ENCODE peak calls at places on chromosomes 5 and 9, in six cellular contexts. K, M, P, N, G and S are unnamed samples.

GRCh38 chr9:127884427-127884911 is 7.0 kb upstream of the AK1 start:
- DNase-seq in K (peak; percentile 84), M (no peak), P (peak; percentile 84), N (no peak), G (no peak), S (no peak)

GRCh38 chr9:38057416-38058195 is 11.4 kb downstream of the SHB start:
- DNase-seq in K (no peak), M (no peak), P (no peak), N (no peak), G (no peak), S (no peak)

GRCh38 chr5:40033411-40033810 is 608.6 kb upstream of the DAB2 start:
- DNase-seq in K (no peak), M (peak; percentile 18), P (no peak), N (no peak), G (no peak), S (no peak)

GRCh38 chr9:20490246-20490834 is 132.0 kb downstream of the MLLT3 start:
- DNase-seq in K (no peak), M (no peak), P (no peak), N (no peak), G (no peak), S (no peak)

GRCh38 chr5:64318175-64318574 is 152.5 kb downstream of the RNF180 start:
- DNase-seq in K (no peak), M (no peak), P (no peak), N (no peak), G (no peak), S (no peak)

GRCh38 chr5:97534166-97534565 is 351.1 kb upstream of the RIOK2 start:
- DNase-seq in K (peak; percentile 60), M (peak; percentile 15), P (no peak), N (peak; percentile 31), G (no peak), S (no peak)

GRCh38 chr5:61319388-61320146 is 12.5 kb upstream of the ZSWIM6 start:
- DNase-seq in K (no peak), M (no peak), P (no peak), N (no peak), G (no peak), S (no peak)

GRCh38 chr5:158807-159447 is 32.4 kb upstream of the LRRC14B start:
- DNase-seq in K (no peak), M (no peak), P (peak; percentile 34), N (no peak), G (no peak), S (no peak)

DNA sequence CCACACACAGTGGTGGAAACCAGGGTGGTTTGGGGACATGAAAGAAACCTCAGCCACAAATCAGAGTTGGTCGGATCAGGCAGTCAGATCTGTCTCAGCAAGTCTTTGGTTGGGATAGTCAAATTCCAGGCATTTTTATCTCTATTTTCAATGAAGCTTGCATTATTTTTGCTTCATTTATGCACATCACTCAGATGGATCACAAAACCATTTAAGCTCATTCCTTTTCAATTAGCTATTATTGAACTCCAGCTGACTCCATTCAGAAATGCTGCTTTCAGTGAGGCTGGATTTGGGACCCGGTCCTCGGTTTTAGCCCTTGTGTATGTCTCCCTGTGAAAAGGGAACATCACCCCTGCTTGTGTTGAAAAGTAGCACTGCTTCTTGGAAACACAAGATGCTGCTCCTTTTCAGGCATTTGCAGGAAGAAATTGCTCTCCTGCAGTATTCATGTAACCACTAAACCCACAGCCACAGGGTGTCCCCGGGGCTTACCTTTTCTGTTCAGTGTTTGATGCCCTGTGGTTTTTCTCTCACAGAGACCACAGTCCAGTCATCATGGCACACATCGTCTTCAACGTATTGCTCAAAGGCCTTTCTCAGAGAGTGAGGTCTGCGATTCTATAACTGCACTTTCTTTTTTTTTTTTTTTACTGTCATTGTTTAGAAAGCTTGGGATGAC is 232.9 kb downstream of the NFIB start:
- DNase-seq in K (no peak), M (no peak), P (no peak), N (no peak), G (no peak), S (no peak)
- TF ChIP-seq CTCF in K (no peak), M (no peak), P (no peak), N (no peak), G (no peak), S (no peak)

GRCh38 chr5:172055996-172056395 is 49.6 kb upstream of the FBXW11 start:
- DNase-seq in K (no peak), M (no peak), P (no peak), N (no peak), G (no peak), S (no peak)

GRCh38 chr5:172055421-172055820 is 49.0 kb upstream of the FBXW11 start:
- DNase-seq in K (no peak), M (no peak), P (no peak), N (no peak), G (no peak), S (no peak)

GRCh38 chr5:172064358-172064757 is 57.9 kb upstream of the FBXW11 start:
- DNase-seq in K (no peak), M (no peak), P (peak; percentile 49), N (no peak), G (no peak), S (no peak)

GRCh38 chr5:172058088-172058487 is 51.6 kb upstream of the FBXW11 start:
- DNase-seq in K (no peak), M (no peak), P (no peak), N (no peak), G (no peak), S (no peak)

DNA sequence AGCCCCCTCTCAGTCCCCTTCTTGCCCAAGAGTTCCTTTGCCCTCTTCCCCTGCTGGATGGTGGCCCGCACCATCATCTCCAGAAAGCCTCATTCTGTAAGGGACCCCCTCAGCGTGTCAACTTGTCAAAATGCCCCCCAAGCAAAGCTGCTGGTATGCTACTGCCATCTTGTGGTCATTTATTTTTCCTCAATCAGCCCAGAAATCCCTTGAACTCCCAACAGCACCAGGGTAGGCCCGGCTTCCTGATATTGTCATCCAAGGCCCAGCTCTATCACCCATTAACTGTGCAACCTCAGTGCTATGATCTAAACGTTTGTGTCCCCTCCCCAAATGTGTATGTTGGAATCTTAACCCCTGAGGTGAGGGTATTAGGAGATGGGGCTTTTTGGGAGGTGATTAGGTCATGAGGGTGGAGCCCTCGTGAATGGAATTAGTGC is 53.2 kb upstream of the FBXW11 start:
- DNase-seq in K (no peak), M (no peak), P (peak; percentile 8), N (peak; percentile 24), G (no peak), S (no peak)
- TF ChIP-seq CTCF in K (peak; percentile 74), M (peak; percentile 71), P (no peak), N (peak; percentile 65), G (peak; percentile 54), S (peak; percentile 50)

GRCh38 chr5:73312146-73312871 is 136.3 kb downstream of the FOXD1 start:
- DNase-seq in K (no peak), M (no peak), P (no peak), N (no peak), G (no peak), S (no peak)
- TF ChIP-seq CTCF in K (no peak), M (no peak), P (no peak), N (no peak), G (no peak), S (peak; percentile 8)

GRCh38 chr5:119743927-119744326 is 114.6 kb downstream of the FAM170A start:
- DNase-seq in K (peak; percentile 51), M (peak; percentile 10), P (no peak), N (peak; percentile 54), G (no peak), S (no peak)
- TF ChIP-seq CTCF in K (peak; percentile 66), M (peak; percentile 66), P (no peak), N (peak; percentile 60), G (peak; percentile 64), S (peak; percentile 70)

DNA sequence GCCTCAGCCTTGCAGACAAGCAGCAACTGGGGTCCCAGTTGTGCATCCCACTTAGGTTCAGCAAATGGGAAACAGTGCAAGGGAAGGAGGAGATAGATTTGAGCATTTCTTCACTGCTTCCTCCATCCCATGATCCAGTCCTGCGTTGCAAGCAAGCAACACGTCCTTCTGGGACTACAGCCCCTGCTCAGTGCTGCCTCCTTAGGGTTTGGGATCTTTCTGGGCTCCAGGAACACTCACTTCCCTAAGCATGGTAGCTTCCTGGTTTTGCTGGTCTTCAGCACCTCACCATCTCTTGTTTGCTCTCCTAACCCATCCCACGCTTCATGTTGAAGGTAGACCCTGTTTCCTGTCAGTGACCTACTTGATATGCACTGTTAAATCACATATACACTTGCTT is 444.7 kb downstream of the MED10 start:
- DNase-seq in K (no peak), M (no peak), P (no peak), N (no peak), G (no peak), S (no peak)
- TF ChIP-seq CTCF in K (no peak), M (no peak), P (no peak), N (no peak), G (no peak), S (no peak)

DNA sequence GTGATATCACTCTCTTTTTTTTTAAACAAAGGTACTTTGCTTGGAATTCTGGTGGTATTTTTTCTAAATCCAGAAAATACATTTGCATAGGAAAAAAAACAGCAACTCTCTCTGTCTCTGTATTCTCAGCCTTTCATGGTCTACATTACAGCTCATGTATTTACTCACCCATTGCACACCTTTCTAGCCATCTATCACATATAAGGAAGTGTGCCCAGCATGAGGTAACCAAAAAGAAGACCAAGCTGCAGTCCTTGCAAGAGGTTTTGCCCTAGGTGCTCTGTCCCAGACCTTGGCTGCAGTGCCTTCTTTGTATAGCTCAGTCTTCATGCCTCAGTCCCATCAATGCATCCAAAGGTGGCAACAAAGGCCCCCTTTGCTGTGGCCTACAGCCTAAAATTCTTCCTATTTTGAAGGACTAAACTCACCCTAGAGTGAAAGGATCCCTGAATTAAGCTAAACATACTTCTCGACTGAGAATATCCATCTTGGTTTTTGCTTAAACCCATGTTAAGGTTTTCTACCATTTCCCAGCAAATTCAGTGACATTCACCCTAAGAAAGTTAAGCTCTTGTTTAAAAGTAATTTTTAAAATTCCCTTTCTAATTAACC is 446.4 kb downstream of the KIF4B start:
- DNase-seq in K (no peak), M (no peak), P (no peak), N (no peak), G (no peak), S (no peak)
- TF ChIP-seq CTCF in K (no peak), M (no peak), P (no peak), N (no peak), G (no peak), S (no peak)

GRCh38 chr5:109370343-109370742 is 39.4 kb downstream of the PJA2 start:
- DNase-seq in K (no peak), M (no peak), P (no peak), N (no peak), G (no peak), S (no peak)

GRCh38 chr5:109373932-109374331 is 35.8 kb downstream of the PJA2 start:
- DNase-seq in K (no peak), M (no peak), P (no peak), N (no peak), G (no peak), S (no peak)

GRCh38 chr5:109378095-109378494 is 31.7 kb downstream of the PJA2 start:
- DNase-seq in K (no peak), M (no peak), P (no peak), N (no peak), G (no peak), S (no peak)

DNA sequence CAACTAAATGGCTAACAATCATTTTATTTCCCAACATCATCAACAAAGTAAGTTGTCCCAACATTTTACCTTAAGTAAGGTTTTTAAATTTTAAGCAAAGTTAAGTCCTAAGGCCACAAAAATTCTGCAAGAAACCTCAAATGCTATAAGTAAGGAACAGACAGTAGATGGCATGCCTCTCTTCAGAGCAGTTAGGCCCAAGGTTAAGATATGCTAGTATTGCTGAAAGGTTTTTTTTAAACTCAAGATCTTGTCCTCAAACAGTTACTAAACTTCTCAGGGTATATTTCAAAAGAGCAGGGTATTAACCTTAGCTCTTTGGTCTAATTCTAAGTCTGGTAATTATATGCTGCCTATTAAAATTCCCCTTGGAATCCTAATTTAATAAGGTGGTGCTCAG is 35.1 kb downstream of the PJA2 start:
- DNase-seq in K (no peak), M (no peak), P (no peak), N (no peak), G (no peak), S (no peak)
- TF ChIP-seq CTCF in K (no peak), M (peak; percentile 30), P (no peak), N (no peak), G (no peak), S (no peak)